ENCODE peak calls at places on chromosomes 6 and 20, in seven cellular contexts. One of them, this sample, is unnamed. For H4K20me1, the result is how much of the 10 kb centered on the place peaks cover.

GRCh38 chr6:168380956-168381605 is 59.9 kb upstream of the SMOC2 start:
- DNase-seq in IMR-90: no peak
- DNase-seq in neural progenitor cell: no peak
- DNase-seq in fibroblast of lung: no peak
- DNase-seq in HepG2: no peak
- DNase-seq in SK-N-SH: no peak
- DNase-seq in mammary epithelial cell: no peak
- DNase-seq in this sample: no peak

GRCh38 chr20:13425401-13425800 is 204.3 kb downstream of the ISM1 start:
- DNase-seq in fibroblast of lung: no peak
- DNase-seq in HepG2: no peak
- DNase-seq in neural progenitor cell: no peak
- DNase-seq in mammary epithelial cell: no peak
- DNase-seq in IMR-90: no peak
- DNase-seq in SK-N-SH: no peak
- DNase-seq in this sample: no peak

GRCh38 chr6:39086294-39086693 is 28.7 kb downstream of the SAYSD1 start:
- DNase-seq in fibroblast of lung: no peak
- DNase-seq in mammary epithelial cell: no peak
- DNase-seq in IMR-90: no peak
- DNase-seq in HepG2: no peak
- DNase-seq in SK-N-SH: no peak
- DNase-seq in neural progenitor cell: no peak
- DNase-seq in this sample: no peak

GRCh38 chr20:15039088-15039762 is 701.8 kb upstream of the FLRT3 start:
- DNase-seq in neural progenitor cell: no peak
- DNase-seq in HepG2: no peak
- DNase-seq in mammary epithelial cell: peak
- DNase-seq in fibroblast of lung: no peak
- DNase-seq in SK-N-SH: no peak
- DNase-seq in IMR-90: no peak
- DNase-seq in this sample: peak

GRCh38 chr6:143966291-143966690 is 41.8 kb downstream of the PLAGL1 start:
- DNase-seq in IMR-90: no peak
- DNase-seq in SK-N-SH: no peak
- DNase-seq in neural progenitor cell: no peak
- DNase-seq in fibroblast of lung: no peak
- DNase-seq in mammary epithelial cell: no peak
- DNase-seq in HepG2: no peak
- DNase-seq in this sample: no peak

GRCh38 chr20:32013326-32013725 is 3.1 kb downstream of the CCM2L start:
- DNase-seq in fibroblast of lung: no peak
- DNase-seq in HepG2: no peak
- DNase-seq in mammary epithelial cell: no peak
- DNase-seq in neural progenitor cell: no peak
- DNase-seq in IMR-90: no peak
- DNase-seq in SK-N-SH: no peak
- DNase-seq in this sample: no peak

GRCh38 chr6:165401092-165401491 is 91.7 kb upstream of the C6orf118 start:
- DNase-seq in neural progenitor cell: no peak
- DNase-seq in IMR-90: no peak
- DNase-seq in SK-N-SH: no peak
- DNase-seq in fibroblast of lung: no peak
- DNase-seq in HepG2: no peak
- DNase-seq in mammary epithelial cell: no peak
- DNase-seq in this sample: no peak

GRCh38 chr20:13021205-13021970 is 12.6 kb downstream of the SPTLC3 start:
- DNase-seq in SK-N-SH: no peak
- DNase-seq in IMR-90: no peak
- DNase-seq in HepG2: peak
- DNase-seq in mammary epithelial cell: no peak
- DNase-seq in fibroblast of lung: no peak
- DNase-seq in neural progenitor cell: no peak
- DNase-seq in this sample: no peak

GRCh38 chr6:15129872-15130271 is 116.0 kb upstream of the JARID2 start:
- DNase-seq in fibroblast of lung: no peak
- DNase-seq in mammary epithelial cell: no peak
- DNase-seq in IMR-90: no peak
- DNase-seq in HepG2: no peak
- DNase-seq in SK-N-SH: no peak
- DNase-seq in neural progenitor cell: no peak
- DNase-seq in this sample: no peak

GRCh38 chr6:144346719-144347446 is 61.7 kb downstream of the UTRN start:
- DNase-seq in IMR-90: peak
- DNase-seq in fibroblast of lung: peak
- DNase-seq in mammary epithelial cell: peak
- DNase-seq in HepG2: no peak
- DNase-seq in SK-N-SH: no peak
- DNase-seq in neural progenitor cell: no peak
- DNase-seq in this sample: peak

GRCh38 chr6:134351615-134352474 is 33.9 kb upstream of the SGK1 start:
- DNase-seq in neural progenitor cell: peak
- DNase-seq in HepG2: no peak
- DNase-seq in mammary epithelial cell: no peak
- DNase-seq in fibroblast of lung: no peak
- DNase-seq in SK-N-SH: no peak
- DNase-seq in IMR-90: peak
- DNase-seq in this sample: no peak

GRCh38 chr6:164007881-164008280 is 593.4 kb downstream of the QKI start:
- DNase-seq in mammary epithelial cell: no peak
- DNase-seq in neural progenitor cell: no peak
- DNase-seq in IMR-90: no peak
- DNase-seq in SK-N-SH: no peak
- DNase-seq in HepG2: no peak
- DNase-seq in fibroblast of lung: peak
- DNase-seq in this sample: no peak

GRCh38 chr6:69789573-69789972 is 7.2 kb downstream of the LMBRD1 start:
- DNase-seq in IMR-90: no peak
- DNase-seq in fibroblast of lung: no peak
- DNase-seq in neural progenitor cell: no peak
- DNase-seq in mammary epithelial cell: no peak
- DNase-seq in SK-N-SH: no peak
- DNase-seq in HepG2: no peak
- DNase-seq in this sample: no peak

GRCh38 chr6:152893187-152893586 is 89.7 kb downstream of the FBXO5 start:
- DNase-seq in IMR-90: no peak
- DNase-seq in HepG2: no peak
- DNase-seq in SK-N-SH: no peak
- DNase-seq in fibroblast of lung: no peak
- DNase-seq in neural progenitor cell: no peak
- DNase-seq in mammary epithelial cell: no peak
- DNase-seq in this sample: no peak

DNA sequence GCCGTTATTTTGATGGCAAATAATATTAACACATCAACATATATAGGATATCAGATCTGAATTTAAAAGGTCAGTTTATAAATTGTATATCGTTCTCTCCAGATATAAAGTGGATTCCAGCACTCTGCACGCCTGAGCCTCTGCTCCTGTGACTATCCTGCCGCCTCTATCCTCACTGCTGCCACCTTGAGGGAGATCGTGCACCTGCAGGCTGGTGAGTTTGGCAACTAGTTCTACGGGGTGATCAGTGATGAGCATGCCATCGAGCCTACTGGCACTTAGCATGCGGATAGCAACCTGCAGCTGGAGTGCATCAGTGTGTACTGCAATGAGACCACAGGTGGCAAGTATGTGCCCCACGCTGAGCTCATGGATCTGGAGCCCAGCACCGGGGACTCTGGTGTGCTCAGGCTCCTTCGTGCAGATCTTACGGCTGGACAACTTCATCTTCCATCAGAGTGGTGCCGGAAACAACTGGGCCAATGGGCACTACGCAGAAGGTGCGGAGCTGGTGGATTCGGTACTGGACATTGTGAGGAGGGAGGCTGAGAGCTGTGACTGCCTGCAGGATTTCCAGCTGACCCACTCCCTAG is 84.9 kb downstream of the FBXO5 start:
- DNase-seq in HepG2: peak
- DNase-seq in mammary epithelial cell: peak
- DNase-seq in SK-N-SH: peak
- DNase-seq in IMR-90: peak
- DNase-seq in fibroblast of lung: peak
- DNase-seq in neural progenitor cell: peak
- DNase-seq in this sample: peak
- TF ChIP-seq CTCF in HepG2: peak
- TF ChIP-seq CTCF in mammary epithelial cell: peak
- TF ChIP-seq CTCF in SK-N-SH: peak
- TF ChIP-seq CTCF in IMR-90: peak
- TF ChIP-seq CTCF in fibroblast of lung: peak
- TF ChIP-seq CTCF in neural progenitor cell: peak
- TF ChIP-seq CTCF in this sample: peak

GRCh38 chr20:34018166-34018565 is 24.5 kb downstream of the RALY start:
- DNase-seq in HepG2: no peak
- DNase-seq in neural progenitor cell: no peak
- DNase-seq in mammary epithelial cell: no peak
- DNase-seq in SK-N-SH: no peak
- DNase-seq in IMR-90: no peak
- DNase-seq in fibroblast of lung: peak
- DNase-seq in this sample: no peak

GRCh38 chr20:34024733-34025351 is 31.1 kb downstream of the RALY start:
- DNase-seq in mammary epithelial cell: no peak
- DNase-seq in IMR-90: no peak
- DNase-seq in fibroblast of lung: no peak
- DNase-seq in neural progenitor cell: no peak
- DNase-seq in SK-N-SH: no peak
- DNase-seq in HepG2: peak
- DNase-seq in this sample: no peak

GRCh38 chr20:34023937-34024732 is 30.4 kb downstream of the RALY start:
- DNase-seq in IMR-90: no peak
- DNase-seq in SK-N-SH: no peak
- DNase-seq in HepG2: no peak
- DNase-seq in fibroblast of lung: no peak
- DNase-seq in neural progenitor cell: no peak
- DNase-seq in mammary epithelial cell: no peak
- DNase-seq in this sample: no peak

GRCh38 chr20:34022843-34023234 is 29.1 kb downstream of the RALY start:
- DNase-seq in fibroblast of lung: no peak
- DNase-seq in mammary epithelial cell: no peak
- DNase-seq in neural progenitor cell: no peak
- DNase-seq in IMR-90: no peak
- DNase-seq in SK-N-SH: no peak
- DNase-seq in HepG2: no peak
- DNase-seq in this sample: no peak

DNA sequence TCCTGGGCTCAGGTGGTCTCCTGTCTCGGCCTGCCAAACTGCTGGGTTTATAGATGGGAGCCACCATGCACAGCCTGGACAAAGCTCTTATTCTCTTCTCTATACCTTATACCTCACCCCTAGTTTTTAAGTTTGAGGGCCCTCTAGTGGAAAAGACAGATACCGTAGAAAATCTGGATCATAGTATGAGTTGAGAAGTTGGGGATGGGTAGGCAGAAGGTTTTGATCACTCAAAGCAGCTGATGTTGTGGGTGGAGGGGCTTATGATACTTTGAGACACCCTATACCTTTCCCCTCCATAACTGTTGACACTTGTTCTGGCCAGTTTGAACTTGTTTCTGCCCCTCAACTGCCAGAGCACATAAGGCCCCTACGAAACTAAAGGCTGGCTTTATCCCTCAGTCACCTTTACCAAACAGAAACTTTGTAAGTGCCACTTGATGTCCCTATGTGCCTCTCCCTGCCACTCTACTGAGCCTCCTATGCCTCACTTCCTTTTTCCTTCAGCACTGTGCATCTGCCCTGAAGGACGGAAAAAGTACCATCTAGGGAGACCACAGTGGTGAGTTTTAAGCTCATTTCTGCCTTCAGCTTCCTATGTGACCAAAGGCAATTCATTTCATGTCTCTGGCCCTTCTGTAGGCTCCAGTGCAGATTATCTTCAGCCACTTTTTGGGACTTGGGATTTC is 28.6 kb downstream of the RALY start:
- DNase-seq in HepG2: peak
- DNase-seq in mammary epithelial cell: peak
- DNase-seq in fibroblast of lung: no peak
- DNase-seq in neural progenitor cell: peak
- DNase-seq in SK-N-SH: peak
- DNase-seq in IMR-90: no peak
- DNase-seq in this sample: peak
- H4K20me1 ChIP-seq in HepG2: half or more
- H4K20me1 ChIP-seq in mammary epithelial cell: under half
- H4K20me1 ChIP-seq in fibroblast of lung: under half
- H4K20me1 ChIP-seq in neural progenitor cell: half or more
- H4K20me1 ChIP-seq in SK-N-SH: half or more
- H4K20me1 ChIP-seq in IMR-90: half or more
- H4K20me1 ChIP-seq in this sample: half or more

GRCh38 chr6:169701218-169701952 is 444 bp downstream of the WDR27 start:
- DNase-seq in fibroblast of lung: no peak
- DNase-seq in neural progenitor cell: no peak
- DNase-seq in mammary epithelial cell: no peak
- DNase-seq in SK-N-SH: peak
- DNase-seq in HepG2: no peak
- DNase-seq in IMR-90: no peak
- DNase-seq in this sample: peak

GRCh38 chr6:169702640-169703246 is 817 bp downstream of the C6orf120 start:
- DNase-seq in fibroblast of lung: no peak
- DNase-seq in SK-N-SH: peak
- DNase-seq in mammary epithelial cell: no peak
- DNase-seq in IMR-90: peak
- DNase-seq in HepG2: peak
- DNase-seq in neural progenitor cell: peak
- DNase-seq in this sample: peak

GRCh38 chr6:169695131-169695530 is 6.7 kb downstream of the WDR27 start:
- DNase-seq in fibroblast of lung: no peak
- DNase-seq in neural progenitor cell: no peak
- DNase-seq in HepG2: no peak
- DNase-seq in IMR-90: no peak
- DNase-seq in mammary epithelial cell: no peak
- DNase-seq in SK-N-SH: no peak
- DNase-seq in this sample: no peak

GRCh38 chr6:169701953-169702639 is at the start of the genes C6orf120 and WDR27:
- DNase-seq in mammary epithelial cell: peak
- DNase-seq in fibroblast of lung: peak
- DNase-seq in neural progenitor cell: peak
- DNase-seq in SK-N-SH: peak
- DNase-seq in HepG2: peak
- DNase-seq in IMR-90: peak
- DNase-seq in this sample: peak

GRCh38 chr6:169700296-169700695 is 1.5 kb downstream of the WDR27 start:
- DNase-seq in neural progenitor cell: no peak
- DNase-seq in HepG2: no peak
- DNase-seq in IMR-90: peak
- DNase-seq in mammary epithelial cell: no peak
- DNase-seq in SK-N-SH: no peak
- DNase-seq in fibroblast of lung: peak
- DNase-seq in this sample: no peak
- H3K4me3 ChIP-seq in neural progenitor cell: peak
- H3K4me3 ChIP-seq in HepG2: peak
- H3K4me3 ChIP-seq in IMR-90: no peak
- H3K4me3 ChIP-seq in mammary epithelial cell: peak
- H3K4me3 ChIP-seq in SK-N-SH: peak
- H3K4me3 ChIP-seq in fibroblast of lung: peak
- H3K4me3 ChIP-seq in this sample: peak

DNA sequence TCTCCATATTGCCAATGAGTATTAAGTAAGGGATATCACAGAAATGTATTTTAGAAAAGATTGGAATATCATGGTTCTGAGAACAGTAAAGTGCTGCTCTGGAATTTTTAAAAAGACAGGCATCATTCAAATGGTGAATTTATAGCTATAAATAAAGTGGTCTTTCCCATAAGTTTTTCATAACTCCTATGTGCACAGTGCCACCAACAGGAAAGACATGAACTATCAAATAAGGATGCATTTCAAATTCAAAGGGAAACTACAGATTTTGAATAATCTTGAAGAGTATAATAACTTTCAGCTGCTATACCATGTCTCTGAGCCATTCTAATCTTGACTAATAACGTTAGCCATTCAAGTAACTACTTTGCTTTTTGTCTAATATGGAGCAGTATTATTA is 456.8 kb upstream of the GJE1 start:
- DNase-seq in neural progenitor cell: no peak
- DNase-seq in HepG2: no peak
- DNase-seq in SK-N-SH: no peak
- DNase-seq in IMR-90: peak
- DNase-seq in mammary epithelial cell: no peak
- DNase-seq in fibroblast of lung: peak
- DNase-seq in this sample: peak
- TF ChIP-seq CTCF in neural progenitor cell: peak
- TF ChIP-seq CTCF in HepG2: no peak
- TF ChIP-seq CTCF in SK-N-SH: peak
- TF ChIP-seq CTCF in IMR-90: peak
- TF ChIP-seq CTCF in mammary epithelial cell: no peak
- TF ChIP-seq CTCF in fibroblast of lung: no peak
- TF ChIP-seq CTCF in this sample: peak

This sample was measured in PC-3.